ENCODE peak calls at places on chromosomes 4 and X, in four cellular contexts. D, A, I and T are unnamed samples.

GRCh38 chrX:143669395-143669794 is 33.5 kb upstream of the SLITRK4 start:
- DNase-seq in I (no peak), A (no peak), D (no peak), T (no peak)

GRCh38 chr4:8838911-8839431 is 32.7 kb downstream of the HMX1 start:
- DNase-seq in D (no peak), A (no peak), I (no peak), T (no peak)

GRCh38 chr4:38620527-38620926 is 43.5 kb upstream of the KLF3 start:
- DNase-seq in A (no peak), I (no peak), D (no peak), T (no peak)

GRCh38 chr4:37478151-37478550 is 208.0 kb downstream of the RELL1 start:
- DNase-seq in A (no peak), I (no peak), D (no peak), T (no peak)

GRCh38 chr4:2789801-2790582 is 2.9 kb upstream of the SH3BP2 start:
- DNase-seq in A (no peak), I (no peak), D (no peak), T (no peak)

GRCh38 chr4:150005537-150005936 is 72.7 kb upstream of the DCLK2 start:
- DNase-seq in I (no peak), D (no peak), A (no peak), T (no peak)

GRCh38 chr4:6018331-6018730 is at the start of gene C4orf50:
- DNase-seq in I (no peak), A (no peak), D (no peak), T (no peak)

GRCh38 chr4:124753941-124754581 is 41.5 kb upstream of the ANKRD50 start:
- DNase-seq in I (peak), D (no peak), A (no peak), T (no peak)

GRCh38 chrX:39613508-39613921 is 484.2 kb downstream of the BCOR start:
- DNase-seq in D (peak), A (no peak), I (peak), T (peak)

GRCh38 chr4:15478724-15479088 is 9.0 kb downstream of the CC2D2A start:
- DNase-seq in A (no peak), I (no peak), D (no peak), T (no peak)

GRCh38 chr4:40576651-40577480 is 52.8 kb downstream of the RBM47 start:
- DNase-seq in A (no peak), D (peak), I (peak), T (peak)

GRCh38 chr4:21790437-21791029 is 158.0 kb downstream of the KCNIP4 start:
- DNase-seq in D (no peak), A (no peak), I (peak), T (no peak)

GRCh38 chr4:123848615-123849014 is 452.0 kb downstream of the SPRY1 start:
- DNase-seq in D (no peak), I (no peak), A (no peak), T (no peak)